ENCODE peak calls at places on chromosomes 2 and 18, in eight cellular contexts. L, Q, J, U, K, H, W and D are unnamed samples.

GRCh38 chr18:75089748-75090327 is 119.1 kb downstream of the PTGR3 start:
- DNase-seq in L (no peak), Q (no peak), J (peak), U (no peak), K (no peak), H (no peak), W (no peak), D (no peak)

GRCh38 chr2:235010117-235010729 is 58.4 kb downstream of the SH3BP4 start:
- DNase-seq in L (no peak), Q (no peak), J (no peak), U (no peak), K (no peak), H (no peak), W (no peak), D (no peak)

GRCh38 chr18:4821801-4822200 is 366.7 kb upstream of the DLGAP1 start:
- DNase-seq in L (no peak), Q (no peak), J (no peak), U (no peak), K (no peak), H (no peak), W (no peak), D (no peak)

GRCh38 chr18:58612239-58613055 is 16.4 kb downstream of the ALPK2 start:
- DNase-seq in L (no peak), Q (no peak), J (peak), U (peak), K (no peak), H (no peak), W (no peak), D (no peak)

GRCh38 chr2:213703699-213704098 is 419.4 kb downstream of the SPAG16 start:
- DNase-seq in L (no peak), Q (no peak), J (no peak), U (no peak), K (no peak), H (no peak), W (no peak), D (no peak)

GRCh38 chr2:88694015-88694414 is 2.5 kb downstream of the RPIA start:
- DNase-seq in L (no peak), Q (no peak), J (peak), U (no peak), K (no peak), H (no peak), W (no peak), D (no peak)

GRCh38 chr2:239602290-239603282 is 201.8 kb upstream of the HDAC4 start:
- DNase-seq in L (no peak), Q (no peak), J (peak), U (no peak), K (no peak), H (no peak), W (no peak), D (no peak)

GRCh38 chr2:174785481-174785880 is 21.2 kb upstream of the CHRNA1 start:
- DNase-seq in L (no peak), Q (no peak), J (no peak), U (no peak), K (no peak), H (no peak), W (no peak), D (no peak)

GRCh38 chr18:54926593-54927297 is 32.5 kb downstream of the CCDC68 start:
- DNase-seq in L (peak), Q (no peak), J (no peak), U (peak), K (no peak), H (no peak), W (no peak), D (no peak)

GRCh38 chr2:15383695-15384350 is 177.3 kb downstream of the NBAS start:
- DNase-seq in L (no peak), Q (no peak), J (no peak), U (no peak), K (no peak), H (no peak), W (no peak), D (no peak)

GRCh38 chr2:24839729-24840128 is 46.5 kb downstream of the CENPO start:
- DNase-seq in L (no peak), Q (no peak), J (no peak), U (no peak), K (no peak), H (no peak), W (no peak), D (no peak)

GRCh38 chr18:42706618-42707017 is 408.9 kb downstream of the RIT2 start:
- DNase-seq in L (no peak), Q (no peak), J (no peak), U (peak), K (no peak), H (peak), W (no peak), D (no peak)

GRCh38 chr2:70188460-70188859 is 2.4 kb downstream of the C2orf42 start:
- DNase-seq in L (no peak), Q (no peak), J (no peak), U (no peak), K (no peak), H (no peak), W (no peak), D (no peak)

GRCh38 chr2:99898649-99899048 is 243.7 kb downstream of the AFF3 start:
- DNase-seq in L (no peak), Q (no peak), J (no peak), U (no peak), K (no peak), H (no peak), W (no peak), D (no peak)

GRCh38 chr2:239836021-239836765 is 188.9 kb downstream of the NDUFA10 start:
- DNase-seq in L (no peak), Q (no peak), J (peak), U (no peak), K (no peak), H (no peak), W (no peak), D (no peak)